ENCODE peak calls at places on chromosomes 3 and 15, in four cellular contexts. Y is endothelial cell of umbilical vein, M is SK-N-SH, R is lower lobe of right lung. C is an unnamed sample. For H3K9me3 and H3K27me3, the result is how much of the 10 kb centered on the place peaks cover.

GRCh38 chr3:23611737-23612295 is 193.9 kb upstream of the UBE2E1 start:
- DNase-seq in R (peak), M (no peak), Y (peak), C (no peak)

GRCh38 chr3:29245441-29245840 is 35.4 kb upstream of the RBMS3 start:
- DNase-seq in M (no peak), Y (no peak), R (no peak), C (no peak)

GRCh38 chr3:184874709-184875644 is 63.0 kb downstream of the VPS8 start:
- DNase-seq in R (no peak), M (peak), Y (peak), C (peak)

GRCh38 chr15:63319065-63319464 is 41.7 kb downstream of the APH1B start:
- DNase-seq in Y (no peak), M (no peak), R (no peak), C (no peak)

GRCh38 chr3:12884104-12884742 is 42.9 kb upstream of the RPL32 start:
- DNase-seq in R (no peak), Y (no peak), M (no peak), C (no peak)

GRCh38 chr3:133563186-133563591 is 10.3 kb upstream of the CDV3 start:
- DNase-seq in R (no peak), M (no peak), Y (no peak), C (no peak)

GRCh38 chr15:61195116-61196002 is 33.7 kb downstream of the RORA start:
- DNase-seq in Y (peak), R (no peak), M (peak), C (peak)

GRCh38 chr3:66763294-66763693 is 234.8 kb upstream of the KBTBD8 start:
- DNase-seq in M (no peak), R (no peak), Y (no peak), C (peak)

GRCh38 chr3:133868758-133869429 is 26.8 kb downstream of the RAB6B start:
- DNase-seq in M (no peak), Y (no peak), R (no peak), C (no peak)

DNA sequence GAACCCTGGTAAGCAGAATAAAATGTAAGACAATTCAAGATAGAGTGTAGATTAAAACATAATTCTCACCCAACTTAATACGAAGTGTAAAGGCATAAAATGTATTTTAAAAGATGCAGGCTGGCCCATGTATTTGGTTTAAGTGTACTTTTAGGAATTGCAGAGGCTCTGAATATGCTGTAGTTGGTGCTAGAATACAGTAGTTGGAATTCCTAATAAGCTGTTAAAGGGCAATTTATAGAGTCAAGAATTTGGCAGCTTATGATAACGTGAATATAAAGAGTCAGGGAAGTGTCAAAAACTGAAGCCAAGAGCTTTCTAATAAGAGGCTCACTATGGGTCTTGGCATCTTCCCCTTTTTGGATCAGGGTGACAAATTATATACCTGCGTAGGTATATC is 36.5 kb downstream of the ADAMTS9 start:
- DNase-seq in R (no peak), M (no peak), Y (peak), C (no peak)
- TF ChIP-seq CTCF in R (no peak), M (peak), Y (no peak), C (no peak)

GRCh38 chr15:25246641-25247417 is 192.0 kb downstream of the UBE3A start:
- DNase-seq in Y (no peak), R (peak), M (no peak), C (no peak)

GRCh38 chr15:25245801-25246622 is 192.8 kb downstream of the UBE3A start:
- DNase-seq in Y (no peak), M (no peak), R (peak), C (no peak)

GRCh38 chr15:25248583-25249235 is 190.1 kb downstream of the UBE3A start:
- DNase-seq in Y (no peak), R (peak), M (no peak), C (no peak)

GRCh38 chr15:25249236-25250010 is 189.4 kb downstream of the UBE3A start:
- DNase-seq in Y (no peak), R (no peak), M (no peak), C (no peak)

GRCh38 chr15:25247418-25248030 is 191.3 kb downstream of the UBE3A start:
- DNase-seq in M (no peak), R (peak), Y (no peak), C (no peak)
- H3K9me3 ChIP-seq in M (under half), R (under half), Y (under half), C (under half)

GRCh38 chr15:52799145-52799811 is 9.1 kb upstream of the ONECUT1 start:
- DNase-seq in R (no peak), Y (no peak), M (no peak), C (no peak)
- H3K27me3 ChIP-seq in R (half or more), Y (half or more), M (half or more), C (half or more)

DNA sequence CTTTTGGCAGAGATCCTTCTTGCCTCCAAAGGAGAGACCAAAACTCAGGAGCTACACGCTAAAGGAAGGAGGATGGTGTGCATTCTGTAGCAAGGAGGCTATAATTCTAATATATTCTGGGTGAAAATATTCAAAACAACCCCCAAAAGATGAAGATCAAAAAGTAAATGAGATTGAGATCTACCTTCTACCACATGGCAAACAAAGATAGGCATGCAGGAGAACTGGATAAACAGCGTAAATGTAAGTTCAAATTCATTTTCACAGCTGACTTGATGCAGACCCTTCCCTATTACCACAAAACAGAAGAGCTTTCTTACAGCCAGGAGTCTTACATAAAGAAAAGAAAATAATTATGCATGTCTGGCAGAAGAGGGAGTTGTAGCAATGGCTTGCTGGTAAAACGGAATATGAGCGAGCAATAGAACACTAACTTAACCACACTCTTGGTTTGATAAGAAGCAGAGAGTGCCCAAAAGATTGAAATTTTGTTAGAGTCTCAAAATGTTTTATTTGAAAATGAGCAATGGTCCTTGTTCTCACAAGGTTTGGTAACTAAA is 272.7 kb downstream of the MECOM start:
- DNase-seq in Y (peak), R (no peak), M (no peak), C (peak)
- TF ChIP-seq CTCF in Y (no peak), R (no peak), M (no peak), C (no peak)

DNA sequence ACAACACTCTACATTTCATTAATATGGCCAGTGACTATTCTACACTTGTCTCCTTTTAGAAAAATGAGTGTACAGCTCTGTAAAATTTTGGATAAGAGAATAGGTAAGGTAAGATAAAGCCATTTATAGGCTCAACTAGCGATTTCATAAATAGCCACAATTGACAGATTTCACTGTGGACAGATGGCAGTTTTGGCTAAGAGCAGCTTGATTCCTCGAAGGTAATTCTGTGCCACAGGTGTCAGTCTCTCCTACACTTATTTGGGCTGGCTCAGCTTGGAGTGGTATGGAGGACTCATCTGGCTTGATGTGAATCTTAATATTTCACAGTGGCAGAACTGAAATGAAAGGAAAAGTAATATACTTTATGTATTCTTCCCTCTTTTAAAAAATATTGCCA is 536.7 kb upstream of the TBL1XR1 start:
- DNase-seq in R (no peak), Y (no peak), M (no peak), C (no peak)
- H3K9me3 ChIP-seq in R (under half), Y (under half), M (under half), C (under half)

GRCh38 chr15:74203914-74204431 is 1.4 kb upstream of the STRA6 start:
- DNase-seq in Y (no peak), R (no peak), M (peak), C (no peak)

GRCh38 chr15:74201656-74202420 is 749 bp downstream of the STRA6 start:
- DNase-seq in M (peak), R (no peak), Y (no peak), C (peak)

GRCh38 chr15:74200394-74200793 is 2.2 kb downstream of the STRA6 start:
- DNase-seq in Y (peak), M (peak), R (no peak), C (peak)

GRCh38 chr15:74200871-74201419 is 1.6 kb downstream of the STRA6 start:
- DNase-seq in M (peak), Y (no peak), R (no peak), C (peak)

GRCh38 chr15:74202461-74203401 is at the start of gene STRA6:
- DNase-seq in R (no peak), M (peak), Y (no peak), C (no peak)
- H3K27me3 ChIP-seq in R (under half), M (under half), Y (under half), C (under half)

DNA sequence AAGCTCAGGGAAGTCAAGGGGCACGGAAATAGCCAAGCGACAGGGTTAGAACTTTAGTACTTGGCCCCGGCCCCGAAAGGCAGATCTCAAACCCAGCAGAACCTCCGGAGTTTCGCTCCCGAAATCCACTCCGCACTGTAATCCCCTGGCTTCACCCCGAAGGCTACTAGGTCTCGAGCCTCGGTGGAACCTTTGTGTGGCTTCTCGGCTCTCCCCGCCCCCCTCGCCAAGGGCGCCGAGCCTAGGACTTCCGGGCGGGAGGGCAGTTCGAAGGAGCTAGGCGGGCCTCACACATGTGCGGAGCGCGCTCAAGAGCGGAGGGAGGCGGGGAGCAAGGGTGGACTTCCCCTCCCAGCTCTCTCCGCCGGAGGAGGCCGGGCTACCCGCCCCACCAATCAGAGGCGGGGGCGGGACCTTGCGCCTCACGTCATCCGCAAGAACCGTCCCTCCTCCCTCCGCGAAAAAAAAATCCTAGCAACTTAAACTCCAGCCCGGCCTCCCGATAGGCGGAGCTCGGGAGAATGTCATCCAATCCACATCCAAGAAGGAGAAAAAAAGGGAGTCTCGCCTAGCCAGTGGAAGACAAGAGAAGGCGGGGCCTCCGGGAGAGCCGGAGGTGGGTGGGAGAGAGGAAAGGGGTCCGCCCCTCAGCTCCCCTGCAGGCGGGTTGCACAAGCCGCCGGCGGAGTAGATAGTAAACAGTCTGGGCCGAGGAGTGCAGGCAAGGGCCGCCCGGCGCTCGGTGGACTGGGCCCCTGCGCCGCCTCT is 2.4 kb upstream of the SIN3A start:
- DNase-seq in Y (peak), M (peak), R (peak), C (peak)
- TF ChIP-seq CTCF in Y (no peak), M (no peak), R (no peak), C (no peak)

GRCh38 chr3:177673105-177673804 is 476.0 kb upstream of the TBL1XR1 start:
- DNase-seq in R (no peak), Y (peak), M (no peak), C (no peak)

GRCh38 chr3:177672252-177672911 is 475.1 kb upstream of the TBL1XR1 start:
- DNase-seq in M (no peak), Y (no peak), R (no peak), C (no peak)

GRCh38 chr3:177676947-177677587 is 479.8 kb upstream of the TBL1XR1 start:
- DNase-seq in M (no peak), Y (no peak), R (no peak), C (no peak)

GRCh38 chr3:177676148-177676547 is 478.9 kb upstream of the TBL1XR1 start:
- DNase-seq in M (no peak), Y (no peak), R (no peak), C (no peak)

DNA sequence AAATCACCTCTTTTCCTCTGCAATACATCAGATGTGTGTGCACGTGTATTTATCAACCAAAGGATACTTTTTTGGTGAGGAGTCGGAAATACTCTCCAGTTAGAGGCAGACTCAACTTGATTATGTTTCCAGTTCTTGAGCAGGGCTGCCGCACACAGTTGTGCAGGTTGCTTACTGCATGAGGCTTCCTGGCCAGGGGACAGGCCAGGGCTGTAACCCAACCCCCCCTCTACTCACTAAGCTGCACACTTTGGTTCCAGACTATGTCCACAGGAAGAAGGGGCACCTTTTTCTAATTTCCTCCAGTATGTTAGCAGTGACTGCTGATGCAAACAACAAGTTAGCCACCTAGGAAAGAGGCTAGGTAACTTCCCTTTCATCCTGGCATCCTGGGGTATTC is 476.9 kb upstream of the TBL1XR1 start:
- DNase-seq in M (no peak), R (no peak), Y (no peak), C (no peak)
- H3K9me3 ChIP-seq in M (under half), R (under half), Y (under half), C (under half)

GRCh38 chr15:75136118-75136517 is 65.6 kb upstream of the C15orf39 start:
- DNase-seq in M (no peak), R (no peak), Y (no peak), C (no peak)
- H3K27me3 ChIP-seq in M (under half), R (under half), Y (under half), C (under half)

C was measured in PC-3.